ENCODE peak calls at places on chromosome 10, in eight cellular contexts. One of them, this sample, is unnamed.

GRCh38 chr10:70586348-70586930 is 16.1 kb downstream of the PRF1 start:
- DNase-seq in tibial artery: peak; percentile 7
- DNase-seq in ovary: no peak
- DNase-seq in CD8-positive, alpha-beta memory T cell: no peak
- DNase-seq in lung: no peak
- DNase-seq in OCI-LY7: no peak
- DNase-seq in upper lobe of left lung: peak; percentile 13
- DNase-seq in H1: no peak
- DNase-seq in this sample: no peak

GRCh38 chr10:101535949-101536348 is 52.1 kb downstream of the POLL start:
- DNase-seq in OCI-LY7: no peak
- DNase-seq in ovary: no peak
- DNase-seq in H1: no peak
- DNase-seq in lung: no peak
- DNase-seq in tibial artery: no peak
- DNase-seq in CD8-positive, alpha-beta memory T cell: no peak
- DNase-seq in upper lobe of left lung: no peak
- DNase-seq in this sample: no peak

GRCh38 chr10:97779492-97779891 is 7.7 kb upstream of the SFRP5 start:
- DNase-seq in lung: no peak
- DNase-seq in OCI-LY7: no peak
- DNase-seq in tibial artery: no peak
- DNase-seq in H1: no peak
- DNase-seq in CD8-positive, alpha-beta memory T cell: no peak
- DNase-seq in upper lobe of left lung: no peak
- DNase-seq in ovary: no peak
- DNase-seq in this sample: no peak

GRCh38 chr10:71721313-71721712 is 1.7 kb upstream of the C10orf105 start:
- DNase-seq in tibial artery: no peak
- DNase-seq in H1: no peak
- DNase-seq in OCI-LY7: no peak
- DNase-seq in ovary: no peak
- DNase-seq in CD8-positive, alpha-beta memory T cell: no peak
- DNase-seq in upper lobe of left lung: no peak
- DNase-seq in lung: no peak
- DNase-seq in this sample: no peak

GRCh38 chr10:126080879-126081331 is 184.5 kb downstream of the FANK1 start:
- DNase-seq in tibial artery: no peak
- DNase-seq in lung: no peak
- DNase-seq in upper lobe of left lung: no peak
- DNase-seq in H1: no peak
- DNase-seq in ovary: peak; percentile 44
- DNase-seq in CD8-positive, alpha-beta memory T cell: no peak
- DNase-seq in OCI-LY7: no peak
- DNase-seq in this sample: no peak

GRCh38 chr10:299512-299911 is 164.3 kb downstream of the ZMYND11 start:
- DNase-seq in lung: no peak
- DNase-seq in CD8-positive, alpha-beta memory T cell: no peak
- DNase-seq in tibial artery: no peak
- DNase-seq in upper lobe of left lung: no peak
- DNase-seq in ovary: no peak
- DNase-seq in H1: no peak
- DNase-seq in OCI-LY7: peak; percentile 52
- DNase-seq in this sample: no peak

GRCh38 chr10:31401287-31401686 is 82.3 kb downstream of the ZEB1 start:
- DNase-seq in tibial artery: no peak
- DNase-seq in OCI-LY7: no peak
- DNase-seq in ovary: no peak
- DNase-seq in upper lobe of left lung: no peak
- DNase-seq in H1: no peak
- DNase-seq in CD8-positive, alpha-beta memory T cell: no peak
- DNase-seq in lung: no peak
- DNase-seq in this sample: no peak

GRCh38 chr10:5625992-5626777 is 40.2 kb downstream of the ASB13 start:
- DNase-seq in ovary: no peak
- DNase-seq in tibial artery: no peak
- DNase-seq in lung: no peak
- DNase-seq in upper lobe of left lung: no peak
- DNase-seq in CD8-positive, alpha-beta memory T cell: no peak
- DNase-seq in OCI-LY7: no peak
- DNase-seq in H1: no peak
- DNase-seq in this sample: no peak

GRCh38 chr10:35540296-35541164 is 64.6 kb upstream of the GJD4 start:
- DNase-seq in H1: no peak
- DNase-seq in ovary: no peak
- DNase-seq in tibial artery: no peak
- DNase-seq in CD8-positive, alpha-beta memory T cell: no peak
- DNase-seq in lung: no peak
- DNase-seq in OCI-LY7: no peak
- DNase-seq in upper lobe of left lung: no peak
- DNase-seq in this sample: no peak

GRCh38 chr10:11684717-11685645 is 57.2 kb upstream of the ECHDC3 start:
- DNase-seq in upper lobe of left lung: peak; percentile 86
- DNase-seq in OCI-LY7: peak; percentile 96
- DNase-seq in tibial artery: peak; percentile 78
- DNase-seq in ovary: peak; percentile 74
- DNase-seq in H1: peak; percentile 5
- DNase-seq in lung: peak; percentile 73
- DNase-seq in CD8-positive, alpha-beta memory T cell: peak; percentile 65
- DNase-seq in this sample: peak; percentile 43

GRCh38 chr10:66627156-66627555 is 298.7 kb upstream of the LRRTM3 start:
- DNase-seq in lung: no peak
- DNase-seq in tibial artery: no peak
- DNase-seq in CD8-positive, alpha-beta memory T cell: no peak
- DNase-seq in upper lobe of left lung: no peak
- DNase-seq in OCI-LY7: peak; percentile 1
- DNase-seq in ovary: no peak
- DNase-seq in H1: no peak
- DNase-seq in this sample: no peak

GRCh38 chr10:28558923-28559508 is 26.1 kb downstream of the WAC start:
- DNase-seq in lung: no peak
- DNase-seq in ovary: no peak
- DNase-seq in H1: no peak
- DNase-seq in CD8-positive, alpha-beta memory T cell: no peak
- DNase-seq in upper lobe of left lung: peak; percentile 30
- DNase-seq in OCI-LY7: no peak
- DNase-seq in tibial artery: no peak
- DNase-seq in this sample: no peak

GRCh38 chr10:15901889-15902288 is 41.6 kb upstream of the MINDY3 start:
- DNase-seq in H1: peak; percentile 25
- DNase-seq in upper lobe of left lung: no peak
- DNase-seq in CD8-positive, alpha-beta memory T cell: no peak
- DNase-seq in ovary: no peak
- DNase-seq in OCI-LY7: no peak
- DNase-seq in lung: no peak
- DNase-seq in tibial artery: no peak
- DNase-seq in this sample: no peak

GRCh38 chr10:48287417-48288391 is 13.2 kb upstream of the FRMPD2 start:
- DNase-seq in tibial artery: no peak
- DNase-seq in upper lobe of left lung: peak; percentile 31
- DNase-seq in ovary: no peak
- DNase-seq in OCI-LY7: no peak
- DNase-seq in lung: no peak
- DNase-seq in CD8-positive, alpha-beta memory T cell: no peak
- DNase-seq in H1: no peak
- DNase-seq in this sample: no peak

GRCh38 chr10:116147162-116147906 is 125.7 kb downstream of the GFRA1 start:
- DNase-seq in tibial artery: no peak
- DNase-seq in lung: no peak
- DNase-seq in OCI-LY7: no peak
- DNase-seq in H1: no peak
- DNase-seq in CD8-positive, alpha-beta memory T cell: no peak
- DNase-seq in ovary: no peak
- DNase-seq in upper lobe of left lung: no peak
- DNase-seq in this sample: no peak

GRCh38 chr10:92810934-92811532 is 37.3 kb upstream of the EXOC6 start:
- DNase-seq in H1: no peak
- DNase-seq in CD8-positive, alpha-beta memory T cell: no peak
- DNase-seq in ovary: no peak
- DNase-seq in lung: no peak
- DNase-seq in tibial artery: no peak
- DNase-seq in upper lobe of left lung: no peak
- DNase-seq in OCI-LY7: no peak
- DNase-seq in this sample: no peak
- H3K27ac ChIP-seq in H1: no peak overlapping the region
- H3K27ac ChIP-seq in CD8-positive, alpha-beta memory T cell: no peak overlapping the region
- H3K27ac ChIP-seq in ovary: no peak overlapping the region
- H3K27ac ChIP-seq in lung: no peak overlapping the region
- H3K27ac ChIP-seq in tibial artery: no peak overlapping the region
- H3K27ac ChIP-seq in upper lobe of left lung: no peak overlapping the region
- H3K27ac ChIP-seq in OCI-LY7: no peak overlapping the region
- H3K27ac ChIP-seq in this sample: no peak overlapping the region

GRCh38 chr10:73908853-73909611 is 1.9 kb upstream of the PLAU start:
- DNase-seq in tibial artery: peak; percentile 68
- DNase-seq in lung: peak; percentile 49
- DNase-seq in upper lobe of left lung: peak; percentile 64
- DNase-seq in H1: no peak
- DNase-seq in ovary: no peak
- DNase-seq in CD8-positive, alpha-beta memory T cell: peak; percentile 36
- DNase-seq in OCI-LY7: peak; percentile 70
- DNase-seq in this sample: no peak

GRCh38 chr10:73909716-73910115 is 1.2 kb upstream of the PLAU start:
- DNase-seq in tibial artery: no peak
- DNase-seq in upper lobe of left lung: no peak
- DNase-seq in ovary: no peak
- DNase-seq in H1: no peak
- DNase-seq in lung: no peak
- DNase-seq in OCI-LY7: no peak
- DNase-seq in CD8-positive, alpha-beta memory T cell: no peak
- DNase-seq in this sample: no peak

GRCh38 chr10:73911553-73912004 is 647 bp downstream of the PLAU start:
- DNase-seq in tibial artery: no peak
- DNase-seq in CD8-positive, alpha-beta memory T cell: no peak
- DNase-seq in ovary: no peak
- DNase-seq in lung: no peak
- DNase-seq in OCI-LY7: no peak
- DNase-seq in H1: no peak
- DNase-seq in upper lobe of left lung: peak; percentile 39
- DNase-seq in this sample: no peak

GRCh38 chr10:73910764-73911552 is at the start of gene PLAU:
- DNase-seq in CD8-positive, alpha-beta memory T cell: peak; percentile 23
- DNase-seq in tibial artery: peak; percentile 58
- DNase-seq in H1: no peak
- DNase-seq in ovary: peak; percentile 25
- DNase-seq in lung: peak; percentile 62
- DNase-seq in OCI-LY7: peak; percentile 53
- DNase-seq in upper lobe of left lung: peak; percentile 65
- DNase-seq in this sample: peak; percentile 27

GRCh38 chr10:73910401-73910763 is 550 bp upstream of the PLAU start:
- DNase-seq in upper lobe of left lung: no peak
- DNase-seq in lung: no peak
- DNase-seq in OCI-LY7: peak; percentile 67
- DNase-seq in CD8-positive, alpha-beta memory T cell: no peak
- DNase-seq in H1: no peak
- DNase-seq in ovary: no peak
- DNase-seq in tibial artery: no peak
- DNase-seq in this sample: no peak
- H3K4me1 ChIP-seq in upper lobe of left lung: peaks cover 49% of the 10 kb centered on the region
- H3K4me1 ChIP-seq in lung: peaks cover 15% of the 10 kb centered on the region
- H3K4me1 ChIP-seq in OCI-LY7: peaks cover 39% of the 10 kb centered on the region
- H3K4me1 ChIP-seq in CD8-positive, alpha-beta memory T cell: peaks cover 34% of the 10 kb centered on the region
- H3K4me1 ChIP-seq in H1: peaks cover 35% of the 10 kb centered on the region
- H3K4me1 ChIP-seq in ovary: peaks cover 10% of the 10 kb centered on the region
- H3K4me1 ChIP-seq in tibial artery: peaks cover 58% of the 10 kb centered on the region
- H3K4me1 ChIP-seq in this sample: peaks cover 30% of the 10 kb centered on the region

DNA sequence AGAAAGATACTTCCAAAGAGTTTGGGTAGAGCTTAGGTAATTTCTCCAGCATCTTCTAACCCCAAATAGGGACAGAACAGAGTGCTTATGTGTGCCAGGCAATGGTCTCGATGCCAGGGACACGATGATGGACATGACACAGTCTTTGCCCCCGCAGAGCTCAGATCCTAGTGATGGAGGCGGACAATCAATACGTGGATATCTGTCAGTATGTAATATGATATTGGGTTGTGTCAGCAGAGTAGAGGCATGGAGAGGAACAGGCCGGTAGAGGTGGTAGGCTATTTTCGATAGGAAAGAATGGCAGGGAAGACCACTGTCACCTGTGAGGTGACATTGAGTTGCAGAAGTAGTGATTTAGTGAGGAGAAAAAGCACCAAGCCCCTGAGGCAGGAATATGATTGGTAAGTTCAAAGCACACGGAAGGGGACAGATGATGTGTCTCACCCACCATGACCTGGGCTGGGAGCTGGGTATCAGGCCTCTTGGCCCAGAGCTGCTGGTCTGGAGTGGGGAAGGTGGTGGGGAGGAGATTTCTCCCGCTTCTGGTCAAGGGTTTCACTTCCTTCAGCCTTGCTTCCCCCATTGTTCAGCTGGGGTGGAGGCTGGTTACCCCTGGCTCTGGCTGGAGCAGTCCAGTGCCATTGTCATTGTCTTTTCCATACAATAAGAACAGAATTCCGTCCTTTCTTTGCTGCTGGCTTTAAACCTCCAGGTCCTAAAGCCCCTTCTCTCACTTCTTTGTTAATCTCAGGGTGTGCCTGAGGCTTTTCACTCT is 36.0 kb upstream of the SRGN start:
- DNase-seq in H1: no peak
- DNase-seq in upper lobe of left lung: no peak
- DNase-seq in CD8-positive, alpha-beta memory T cell: no peak
- DNase-seq in lung: no peak
- DNase-seq in OCI-LY7: no peak
- DNase-seq in tibial artery: no peak
- DNase-seq in ovary: no peak
- DNase-seq in this sample: no peak
- H3K27ac ChIP-seq in H1: no peak overlapping the region
- H3K27ac ChIP-seq in upper lobe of left lung: peak overlapping the region; percentile 75
- H3K27ac ChIP-seq in CD8-positive, alpha-beta memory T cell: no peak overlapping the region
- H3K27ac ChIP-seq in lung: no peak overlapping the region
- H3K27ac ChIP-seq in OCI-LY7: no peak overlapping the region
- H3K27ac ChIP-seq in tibial artery: no peak overlapping the region
- H3K27ac ChIP-seq in ovary: no peak overlapping the region
- H3K27ac ChIP-seq in this sample: peak overlapping the region; percentile 78

GRCh38 chr10:132536241-132536963 is 1.2 kb upstream of the INPP5A start:
- DNase-seq in upper lobe of left lung: peak; percentile 25
- DNase-seq in OCI-LY7: peak; percentile 30
- DNase-seq in lung: no peak
- DNase-seq in CD8-positive, alpha-beta memory T cell: no peak
- DNase-seq in tibial artery: peak; percentile 19
- DNase-seq in H1: no peak
- DNase-seq in ovary: peak; percentile 55
- DNase-seq in this sample: no peak

GRCh38 chr10:132538790-132539421 is 1.3 kb downstream of the INPP5A start:
- DNase-seq in H1: no peak
- DNase-seq in ovary: peak; percentile 45
- DNase-seq in lung: no peak
- DNase-seq in OCI-LY7: no peak
- DNase-seq in tibial artery: peak; percentile 18
- DNase-seq in CD8-positive, alpha-beta memory T cell: no peak
- DNase-seq in upper lobe of left lung: no peak
- DNase-seq in this sample: no peak

GRCh38 chr10:132537713-132538020 is at the start of gene INPP5A:
- DNase-seq in ovary: no peak
- DNase-seq in tibial artery: no peak
- DNase-seq in lung: no peak
- DNase-seq in H1: no peak
- DNase-seq in upper lobe of left lung: no peak
- DNase-seq in OCI-LY7: no peak
- DNase-seq in CD8-positive, alpha-beta memory T cell: no peak
- DNase-seq in this sample: no peak

GRCh38 chr10:132538031-132538789 is 623 bp downstream of the INPP5A start:
- DNase-seq in CD8-positive, alpha-beta memory T cell: no peak
- DNase-seq in tibial artery: peak; percentile 36
- DNase-seq in OCI-LY7: no peak
- DNase-seq in upper lobe of left lung: peak; percentile 22
- DNase-seq in lung: no peak
- DNase-seq in H1: no peak
- DNase-seq in ovary: peak; percentile 72
- DNase-seq in this sample: no peak

GRCh38 chr10:132536964-132537712 is 449 bp upstream of the INPP5A start:
- DNase-seq in H1: peak; percentile 98
- DNase-seq in ovary: peak; percentile 100
- DNase-seq in OCI-LY7: peak; percentile 98
- DNase-seq in lung: peak; percentile 100
- DNase-seq in tibial artery: peak; percentile 100
- DNase-seq in upper lobe of left lung: peak; percentile 100
- DNase-seq in CD8-positive, alpha-beta memory T cell: peak; percentile 100
- DNase-seq in this sample: peak; percentile 100
- H3K4me1 ChIP-seq in H1: peaks cover 20% of the 10 kb centered on the region
- H3K4me1 ChIP-seq in ovary: peaks cover 20% of the 10 kb centered on the region
- H3K4me1 ChIP-seq in OCI-LY7: peaks cover 45% of the 10 kb centered on the region
- H3K4me1 ChIP-seq in lung: peaks cover 34% of the 10 kb centered on the region
- H3K4me1 ChIP-seq in tibial artery: peaks cover 53% of the 10 kb centered on the region
- H3K4me1 ChIP-seq in upper lobe of left lung: peaks cover 57% of the 10 kb centered on the region
- H3K4me1 ChIP-seq in CD8-positive, alpha-beta memory T cell: peaks cover 37% of the 10 kb centered on the region
- H3K4me1 ChIP-seq in this sample: peaks cover 66% of the 10 kb centered on the region

This sample was measured in tibial nerve.